ENCODE peak calls at places on chromosomes 1 and 21, in ten cellular contexts. One of them, this sample, is unnamed.
A peak's percentile ranks its signal among the peaks of the same experiment; 100 is the strongest.

GRCh38 chr1:85550784-85551516 is 29.6 kb upstream of the CCN1 start:
- DNase-seq in Daoy: peak; percentile 74
- DNase-seq in T-helper 9 cell: no peak
- DNase-seq in IMR-90: peak; percentile 86
- DNase-seq in GM04503: no peak
- DNase-seq in aorta: no peak
- DNase-seq in renal cortical epithelial cell: peak; percentile 92
- DNase-seq in HTR-8/SVneo: no peak
- DNase-seq in spleen: no peak
- DNase-seq in iris pigment epithelial cell: peak; percentile 87
- DNase-seq in this sample: no peak

GRCh38 chr1:226634611-226635246 is 86.2 kb downstream of the STUM start:
- DNase-seq in Daoy: no peak
- DNase-seq in T-helper 9 cell: no peak
- DNase-seq in IMR-90: no peak
- DNase-seq in GM04503: no peak
- DNase-seq in aorta: peak; percentile 42
- DNase-seq in renal cortical epithelial cell: no peak
- DNase-seq in HTR-8/SVneo: no peak
- DNase-seq in spleen: peak; percentile 81
- DNase-seq in iris pigment epithelial cell: no peak
- DNase-seq in this sample: peak; percentile 33

GRCh38 chr1:54407957-54408700 is 1.9 kb upstream of the SSBP3 start:
- DNase-seq in Daoy: peak; percentile 88
- DNase-seq in T-helper 9 cell: no peak
- DNase-seq in IMR-90: peak; percentile 89
- DNase-seq in GM04503: peak; percentile 71
- DNase-seq in aorta: peak; percentile 61
- DNase-seq in renal cortical epithelial cell: peak; percentile 91
- DNase-seq in HTR-8/SVneo: peak; percentile 60
- DNase-seq in spleen: no peak
- DNase-seq in iris pigment epithelial cell: peak; percentile 88
- DNase-seq in this sample: no peak

GRCh38 chr1:243595527-243596206 is 254.4 kb downstream of the AKT3 start:
- DNase-seq in Daoy: peak; percentile 11
- DNase-seq in T-helper 9 cell: no peak
- DNase-seq in IMR-90: peak; percentile 89
- DNase-seq in GM04503: no peak
- DNase-seq in aorta: no peak
- DNase-seq in renal cortical epithelial cell: no peak
- DNase-seq in HTR-8/SVneo: no peak
- DNase-seq in spleen: no peak
- DNase-seq in iris pigment epithelial cell: peak; percentile 93
- DNase-seq in this sample: no peak

GRCh38 chr1:227563319-227564201 is at the start of gene ZNF678:
- DNase-seq in Daoy: peak; percentile 95
- DNase-seq in T-helper 9 cell: peak; percentile 68
- DNase-seq in IMR-90: peak; percentile 94
- DNase-seq in GM04503: peak; percentile 71
- DNase-seq in aorta: peak; percentile 94
- DNase-seq in renal cortical epithelial cell: peak; percentile 84
- DNase-seq in HTR-8/SVneo: peak; percentile 99
- DNase-seq in spleen: peak; percentile 92
- DNase-seq in iris pigment epithelial cell: peak; percentile 95
- DNase-seq in this sample: peak; percentile 94

GRCh38 chr1:41424581-41425118 is 59.8 kb downstream of the EDN2 start:
- DNase-seq in Daoy: no peak
- DNase-seq in T-helper 9 cell: no peak
- DNase-seq in IMR-90: no peak
- DNase-seq in GM04503: no peak
- DNase-seq in aorta: no peak
- DNase-seq in renal cortical epithelial cell: no peak
- DNase-seq in HTR-8/SVneo: no peak
- DNase-seq in spleen: no peak
- DNase-seq in iris pigment epithelial cell: no peak
- DNase-seq in this sample: no peak

GRCh38 chr1:87330201-87330953 is 1.7 kb downstream of the LMO4 start:
- DNase-seq in Daoy: peak; percentile 46
- DNase-seq in T-helper 9 cell: no peak
- DNase-seq in IMR-90: peak; percentile 40
- DNase-seq in GM04503: no peak
- DNase-seq in aorta: peak; percentile 52
- DNase-seq in renal cortical epithelial cell: no peak
- DNase-seq in HTR-8/SVneo: no peak
- DNase-seq in spleen: peak; percentile 79
- DNase-seq in iris pigment epithelial cell: peak; percentile 46
- DNase-seq in this sample: no peak

GRCh38 chr1:33864460-33865389 is 846 bp downstream of the HMGB4 start:
- DNase-seq in Daoy: no peak
- DNase-seq in T-helper 9 cell: no peak
- DNase-seq in IMR-90: no peak
- DNase-seq in GM04503: no peak
- DNase-seq in aorta: no peak
- DNase-seq in renal cortical epithelial cell: no peak
- DNase-seq in HTR-8/SVneo: no peak
- DNase-seq in spleen: no peak
- DNase-seq in iris pigment epithelial cell: no peak
- DNase-seq in this sample: peak; percentile 51

GRCh38 chr1:226986496-226987178 is 46.5 kb downstream of the COQ8A start:
- DNase-seq in Daoy: no peak
- DNase-seq in T-helper 9 cell: no peak
- DNase-seq in IMR-90: no peak
- DNase-seq in GM04503: no peak
- DNase-seq in aorta: no peak
- DNase-seq in renal cortical epithelial cell: no peak
- DNase-seq in HTR-8/SVneo: no peak
- DNase-seq in spleen: peak; percentile 65
- DNase-seq in iris pigment epithelial cell: no peak
- DNase-seq in this sample: no peak

GRCh38 chr1:25167269-25168192 is 64.8 kb downstream of the SYF2 start:
- DNase-seq in Daoy: peak; percentile 22
- DNase-seq in T-helper 9 cell: no peak
- DNase-seq in IMR-90: no peak
- DNase-seq in GM04503: no peak
- DNase-seq in aorta: no peak
- DNase-seq in renal cortical epithelial cell: no peak
- DNase-seq in HTR-8/SVneo: no peak
- DNase-seq in spleen: no peak
- DNase-seq in iris pigment epithelial cell: no peak
- DNase-seq in this sample: no peak

GRCh38 chr1:248811514-248812490 is 13.9 kb downstream of the SH3BP5L start:
- DNase-seq in Daoy: no peak
- DNase-seq in T-helper 9 cell: no peak
- DNase-seq in IMR-90: no peak
- DNase-seq in GM04503: no peak
- DNase-seq in aorta: no peak
- DNase-seq in renal cortical epithelial cell: no peak
- DNase-seq in HTR-8/SVneo: no peak
- DNase-seq in spleen: peak; percentile 75
- DNase-seq in iris pigment epithelial cell: no peak
- DNase-seq in this sample: no peak

GRCh38 chr1:236035681-236036101 is 29.2 kb downstream of the NID1 start:
- DNase-seq in Daoy: no peak
- DNase-seq in T-helper 9 cell: no peak
- DNase-seq in IMR-90: peak; percentile 53
- DNase-seq in GM04503: no peak
- DNase-seq in aorta: no peak
- DNase-seq in renal cortical epithelial cell: no peak
- DNase-seq in HTR-8/SVneo: no peak
- DNase-seq in spleen: no peak
- DNase-seq in iris pigment epithelial cell: peak; percentile 67
- DNase-seq in this sample: no peak

GRCh38 chr1:36905941-36906340 is 128.4 kb downstream of the GRIK3 start:
- DNase-seq in Daoy: no peak
- DNase-seq in T-helper 9 cell: no peak
- DNase-seq in IMR-90: no peak
- DNase-seq in GM04503: no peak
- DNase-seq in aorta: no peak
- DNase-seq in renal cortical epithelial cell: no peak
- DNase-seq in HTR-8/SVneo: no peak
- DNase-seq in spleen: peak; percentile 8
- DNase-seq in iris pigment epithelial cell: no peak
- DNase-seq in this sample: no peak

GRCh38 chr1:46301406-46302090 is 1.9 kb downstream of the LRRC41 start:
- DNase-seq in Daoy: peak; percentile 41
- DNase-seq in T-helper 9 cell: peak; percentile 6
- DNase-seq in IMR-90: peak; percentile 37
- DNase-seq in GM04503: peak; percentile 27
- DNase-seq in aorta: no peak
- DNase-seq in renal cortical epithelial cell: no peak
- DNase-seq in HTR-8/SVneo: no peak
- DNase-seq in spleen: no peak
- DNase-seq in iris pigment epithelial cell: peak; percentile 38
- DNase-seq in this sample: peak; percentile 67

GRCh38 chr1:6794164-6794563 is 8.9 kb downstream of the CAMTA1 start:
- DNase-seq in Daoy: no peak
- DNase-seq in T-helper 9 cell: no peak
- DNase-seq in IMR-90: peak; percentile 74
- DNase-seq in GM04503: no peak
- DNase-seq in aorta: no peak
- DNase-seq in renal cortical epithelial cell: peak; percentile 70
- DNase-seq in HTR-8/SVneo: no peak
- DNase-seq in spleen: no peak
- DNase-seq in iris pigment epithelial cell: peak; percentile 69
- DNase-seq in this sample: no peak

GRCh38 chr1:203189951-203190352 is 3.4 kb upstream of the CHI3L1 start:
- DNase-seq in Daoy: no peak
- DNase-seq in T-helper 9 cell: no peak
- DNase-seq in IMR-90: peak; percentile 15
- DNase-seq in GM04503: no peak
- DNase-seq in aorta: no peak
- DNase-seq in renal cortical epithelial cell: no peak
- DNase-seq in HTR-8/SVneo: no peak
- DNase-seq in spleen: no peak
- DNase-seq in iris pigment epithelial cell: no peak
- DNase-seq in this sample: no peak

GRCh38 chr1:177469519-177469918 is 298.8 kb downstream of the BRINP2 start:
- DNase-seq in Daoy: no peak
- DNase-seq in T-helper 9 cell: no peak
- DNase-seq in IMR-90: no peak
- DNase-seq in GM04503: no peak
- DNase-seq in aorta: no peak
- DNase-seq in renal cortical epithelial cell: no peak
- DNase-seq in HTR-8/SVneo: no peak
- DNase-seq in spleen: no peak
- DNase-seq in iris pigment epithelial cell: no peak
- DNase-seq in this sample: no peak

GRCh38 chr1:200737647-200738296 is 921 bp upstream of the CAMSAP2 start:
- DNase-seq in Daoy: no peak
- DNase-seq in T-helper 9 cell: no peak
- DNase-seq in IMR-90: no peak
- DNase-seq in GM04503: no peak
- DNase-seq in aorta: no peak
- DNase-seq in renal cortical epithelial cell: no peak
- DNase-seq in HTR-8/SVneo: no peak
- DNase-seq in spleen: no peak
- DNase-seq in iris pigment epithelial cell: no peak
- DNase-seq in this sample: no peak

GRCh38 chr1:211739671-211740411 is 64.4 kb upstream of the NEK2 start:
- DNase-seq in Daoy: no peak
- DNase-seq in T-helper 9 cell: no peak
- DNase-seq in IMR-90: no peak
- DNase-seq in GM04503: no peak
- DNase-seq in aorta: no peak
- DNase-seq in renal cortical epithelial cell: no peak
- DNase-seq in HTR-8/SVneo: no peak
- DNase-seq in spleen: no peak
- DNase-seq in iris pigment epithelial cell: no peak
- DNase-seq in this sample: no peak

GRCh38 chr21:45286671-45287437 is 841 bp downstream of the POFUT2 start:
- DNase-seq in Daoy: peak; percentile 13
- DNase-seq in T-helper 9 cell: no peak
- DNase-seq in IMR-90: peak; percentile 15
- DNase-seq in GM04503: no peak
- DNase-seq in aorta: no peak
- DNase-seq in renal cortical epithelial cell: no peak
- DNase-seq in HTR-8/SVneo: no peak
- DNase-seq in spleen: peak; percentile 82
- DNase-seq in iris pigment epithelial cell: no peak
- DNase-seq in this sample: peak; percentile 50

GRCh38 chr1:173733912-173734311 is 19.1 kb downstream of the KLHL20 start:
- DNase-seq in Daoy: no peak
- DNase-seq in T-helper 9 cell: no peak
- DNase-seq in IMR-90: no peak
- DNase-seq in GM04503: no peak
- DNase-seq in aorta: no peak
- DNase-seq in renal cortical epithelial cell: peak; percentile 54
- DNase-seq in HTR-8/SVneo: no peak
- DNase-seq in spleen: no peak
- DNase-seq in iris pigment epithelial cell: no peak
- DNase-seq in this sample: no peak

GRCh38 chr1:35486858-35487408 is 70.3 kb downstream of the KIAA0319L start:
- DNase-seq in Daoy: no peak
- DNase-seq in T-helper 9 cell: no peak
- DNase-seq in IMR-90: no peak
- DNase-seq in GM04503: no peak
- DNase-seq in aorta: no peak
- DNase-seq in renal cortical epithelial cell: no peak
- DNase-seq in HTR-8/SVneo: no peak
- DNase-seq in spleen: no peak
- DNase-seq in iris pigment epithelial cell: no peak
- DNase-seq in this sample: no peak

GRCh38 chr1:11924334-11925195 is 1.7 kb downstream of the KIAA2013 start:
- DNase-seq in Daoy: no peak
- DNase-seq in T-helper 9 cell: no peak
- DNase-seq in IMR-90: no peak
- DNase-seq in GM04503: no peak
- DNase-seq in aorta: no peak
- DNase-seq in renal cortical epithelial cell: no peak
- DNase-seq in HTR-8/SVneo: no peak
- DNase-seq in spleen: no peak
- DNase-seq in iris pigment epithelial cell: no peak
- DNase-seq in this sample: no peak

GRCh38 chr1:233019921-233020320 is 69.5 kb downstream of the NTPCR start:
- DNase-seq in Daoy: no peak
- DNase-seq in T-helper 9 cell: no peak
- DNase-seq in IMR-90: peak; percentile 79
- DNase-seq in GM04503: no peak
- DNase-seq in aorta: no peak
- DNase-seq in renal cortical epithelial cell: no peak
- DNase-seq in HTR-8/SVneo: no peak
- DNase-seq in spleen: no peak
- DNase-seq in iris pigment epithelial cell: peak; percentile 7
- DNase-seq in this sample: no peak

GRCh38 chr1:59013276-59013927 is 229.6 kb upstream of the JUN start:
- DNase-seq in Daoy: peak; percentile 55
- DNase-seq in T-helper 9 cell: no peak
- DNase-seq in IMR-90: peak; percentile 36
- DNase-seq in GM04503: peak; percentile 50
- DNase-seq in aorta: peak; percentile 60
- DNase-seq in renal cortical epithelial cell: peak; percentile 87
- DNase-seq in HTR-8/SVneo: no peak
- DNase-seq in spleen: peak; percentile 82
- DNase-seq in iris pigment epithelial cell: peak; percentile 61
- DNase-seq in this sample: no peak

GRCh38 chr1:55640708-55641473 is 425.7 kb upstream of the USP24 start:
- DNase-seq in Daoy: peak; percentile 55
- DNase-seq in T-helper 9 cell: no peak
- DNase-seq in IMR-90: no peak
- DNase-seq in GM04503: no peak
- DNase-seq in aorta: peak; percentile 87
- DNase-seq in renal cortical epithelial cell: peak; percentile 58
- DNase-seq in HTR-8/SVneo: no peak
- DNase-seq in spleen: peak; percentile 76
- DNase-seq in iris pigment epithelial cell: peak; percentile 67
- DNase-seq in this sample: peak; percentile 53

GRCh38 chr1:179753061-179753460 is 10.0 kb downstream of the FAM163A start:
- DNase-seq in Daoy: no peak
- DNase-seq in T-helper 9 cell: no peak
- DNase-seq in IMR-90: peak; percentile 16
- DNase-seq in GM04503: no peak
- DNase-seq in aorta: no peak
- DNase-seq in renal cortical epithelial cell: no peak
- DNase-seq in HTR-8/SVneo: no peak
- DNase-seq in spleen: no peak
- DNase-seq in iris pigment epithelial cell: peak; percentile 40
- DNase-seq in this sample: no peak

GRCh38 chr1:72284398-72285073 is 2.2 kb upstream of the NEGR1 start:
- DNase-seq in Daoy: peak; percentile 93
- DNase-seq in T-helper 9 cell: no peak
- DNase-seq in IMR-90: peak; percentile 96
- DNase-seq in GM04503: peak; percentile 99
- DNase-seq in aorta: peak; percentile 62
- DNase-seq in renal cortical epithelial cell: peak; percentile 93
- DNase-seq in HTR-8/SVneo: no peak
- DNase-seq in spleen: peak; percentile 77
- DNase-seq in iris pigment epithelial cell: peak; percentile 96
- DNase-seq in this sample: peak; percentile 53

This sample was measured in lower lobe of right lung.